ENCODE peak calls at places on chromosomes 11 and 22, in five cellular contexts. I is activated naive CD4-positive, alpha-beta T cell treated with anti-CD3 and anti-CD28 coated beads, Interleukin-2, amount 10 ng/mL, durations not matched to agents 7 days and 5 days; A is activated CD4-positive, alpha-beta T cell treated with anti-CD3 and anti-CD28 coated beads for 36 hours; W is AG09309; Z is activated CD4-positive, CD25-positive, alpha-beta regulatory T cell. E is an unnamed sample.

GRCh38 chr11:57474751-57475115 is 14.4 kb downstream of the RTN4RL2 start:
- DNase-seq in Z (no peak), W (no peak), I (peak), A (no peak), E (no peak)

GRCh38 chr11:1869427-1870325 is 16.8 kb downstream of the LSP1 start:
- DNase-seq in W (no peak), A (no peak), Z (no peak), I (no peak), E (no peak)

GRCh38 chr11:12930850-12931249 is 78.3 kb upstream of the RASSF10 start:
- DNase-seq in I (no peak), Z (no peak), W (no peak), A (no peak), E (no peak)

GRCh38 chr11:107591446-107592236 is 694 bp downstream of the ELMOD1 start:
- DNase-seq in Z (no peak), I (peak), W (no peak), A (peak), E (no peak)

GRCh38 chr11:134050541-134051383 is 18.1 kb upstream of the JAM3 start:
- DNase-seq in Z (peak), A (peak), W (no peak), I (peak), E (peak)

GRCh38 chr11:17541330-17541885 is 2.8 kb downstream of the USH1C start:
- DNase-seq in I (no peak), A (no peak), Z (no peak), W (no peak), E (no peak)

GRCh38 chr22:50012201-50013181 is at the start of gene IL17REL:
- DNase-seq in I (no peak), Z (no peak), W (no peak), A (peak), E (no peak)

GRCh38 chr11:88886796-88887195 is 179.0 kb downstream of the GRM5 start:
- DNase-seq in Z (no peak), A (peak), W (no peak), I (peak), E (peak)

GRCh38 chr11:74839971-74840370 is 91.3 kb downstream of the RNF169 start:
- DNase-seq in I (no peak), A (no peak), Z (no peak), W (no peak), E (no peak)

GRCh38 chr11:73779084-73779902 is 8.4 kb upstream of the MRPL48 start:
- DNase-seq in Z (peak), A (peak), I (peak), W (peak), E (peak)

GRCh38 chr22:26589367-26589844 is 526 bp downstream of the TPST2 start:
- DNase-seq in A (peak), Z (no peak), I (peak), W (no peak), E (no peak)

GRCh38 chr11:59511675-59512074 is 336 bp downstream of the OR4D9 start:
- DNase-seq in Z (no peak), A (no peak), I (no peak), W (no peak), E (no peak)

GRCh38 chr22:35892192-35892591 is 136.4 kb downstream of the RBFOX2 start:
- DNase-seq in Z (no peak), I (no peak), A (no peak), W (peak), E (peak)

GRCh38 chr11:112241486-112241885 is 15.3 kb downstream of the PTS start:
- DNase-seq in I (no peak), W (peak), A (no peak), Z (no peak), E (peak)

GRCh38 chr11:67413266-67413797 is 2.1 kb upstream of the CARNS1 start:
- DNase-seq in W (no peak), A (peak), I (no peak), Z (no peak), E (no peak)

GRCh38 chr11:65334696-65335295 is 1.1 kb downstream of the DPF2 start:
- DNase-seq in A (no peak), I (no peak), Z (no peak), W (no peak), E (no peak)

GRCh38 chr11:19659529-19659928 is 53.1 kb upstream of the NAV2 start:
- DNase-seq in I (no peak), A (no peak), Z (no peak), W (no peak), E (no peak)

GRCh38 chr11:87437844-87438223 is 400.1 kb downstream of the TMEM135 start:
- DNase-seq in A (no peak), Z (no peak), W (peak), I (no peak), E (no peak)

GRCh38 chr22:36762687-36763260 is 13.1 kb downstream of the IFT27 start:
- DNase-seq in Z (no peak), A (no peak), I (no peak), W (no peak), E (no peak)

GRCh38 chr11:79402912-79403311 is 37.9 kb downstream of the TENM4 start:
- DNase-seq in A (no peak), I (no peak), W (no peak), Z (no peak), E (no peak)

E was measured in brain microvascular endothelial cell.